ENCODE peak calls at places on chromosomes 16 and 17, in seven cellular contexts. U is psoas muscle, N is OCI-LY7, R is GM23338, A is stomach, P is gastrocnemius medialis, J is RWPE2. K is an unnamed sample.

GRCh38 chr16:57960310-57960709 is 10.6 kb downstream of the CNGB1 start:
- DNase-seq in A (no peak), J (no peak), R (no peak), P (no peak), N (no peak), U (no peak), K (no peak)

GRCh38 chr17:69141802-69142472 is at the start of gene ABCA6:
- DNase-seq in J (no peak), U (no peak), A (no peak), R (no peak), P (no peak), N (no peak), K (no peak)

GRCh38 chr17:17545031-17545820 is 46.3 kb downstream of the PEMT start:
- DNase-seq in J (no peak), P (no peak), N (no peak), R (no peak), U (peak; percentile 57), A (no peak), K (no peak)

GRCh38 chr17:14301761-14302401 is 1.0 kb downstream of the HS3ST3B1 start:
- DNase-seq in P (no peak), N (peak; percentile 26), R (no peak), J (no peak), U (peak; percentile 62), A (peak; percentile 48), K (no peak)

GRCh38 chr17:31649302-31649701 is 209.7 kb downstream of the COPRS start:
- DNase-seq in R (no peak), A (no peak), J (no peak), N (no peak), P (no peak), U (no peak), K (no peak)

GRCh38 chr17:81309140-81309858 is 14.2 kb upstream of the SLC38A10 start:
- DNase-seq in R (peak; percentile 83), J (no peak), A (peak; percentile 90), N (no peak), U (peak; percentile 96), P (peak; percentile 87), K (peak; percentile 85)

GRCh38 chr16:22814330-22815105 is 556 bp downstream of the HS3ST2 start:
- DNase-seq in P (no peak), N (no peak), J (no peak), R (peak; percentile 76), U (no peak), A (no peak), K (no peak)

GRCh38 chr17:64992325-64992802 is 64.2 kb downstream of the GNA13 start:
- DNase-seq in N (no peak), A (no peak), P (no peak), U (no peak), J (peak; percentile 90), R (no peak), K (no peak)

GRCh38 chr16:80197790-80198201 is 343.0 kb upstream of the DYNLRB2 start:
- DNase-seq in N (no peak), U (no peak), P (no peak), R (no peak), J (peak; percentile 80), A (no peak), K (no peak)

GRCh38 chr16:48511071-48511540 is 98.9 kb downstream of the N4BP1 start:
- DNase-seq in J (peak; percentile 90), P (no peak), R (no peak), A (no peak), U (no peak), N (no peak), K (peak; percentile 65)

GRCh38 chr17:82065638-82066303 is at the start of gene DUS1L:
- DNase-seq in U (peak; percentile 84), N (peak; percentile 84), R (peak; percentile 74), J (no peak), P (peak; percentile 31), A (peak; percentile 71), K (no peak)

GRCh38 chr16:56898847-56899246 is 33.1 kb upstream of the HERPUD1 start:
- DNase-seq in R (no peak), A (no peak), U (no peak), P (no peak), J (no peak), N (no peak), K (no peak)

GRCh38 chr17:49013311-49014205 is 16.4 kb downstream of the IGF2BP1 start:
- DNase-seq in J (no peak), P (no peak), R (peak; percentile 93), A (no peak), N (no peak), U (no peak), K (no peak)
- H3K4me3 ChIP-seq in J (no peak overlapping the region), P (no peak overlapping the region), R (peak overlapping the region; percentile 58), A (no peak overlapping the region), N (no peak overlapping the region), U (no peak overlapping the region), K (no peak overlapping the region)

GRCh38 chr17:45150911-45151809 is 2.9 kb downstream of the HEXIM1 start:
- DNase-seq in N (no peak), P (no peak), U (no peak), R (no peak), J (no peak), A (no peak), K (no peak)
- H3K27ac ChIP-seq in N (peak overlapping the region; percentile 9), P (peak overlapping the region; percentile 90), U (peak overlapping the region; percentile 88), R (no peak overlapping the region), J (peak overlapping the region; percentile 80), A (peak overlapping the region; percentile 47), K (peak overlapping the region; percentile 36)

GRCh38 chr17:42249681-42250446 is 26.3 kb downstream of the STAT5B start:
- DNase-seq in U (no peak), A (no peak), R (no peak), J (no peak), P (no peak), N (no peak), K (no peak)

GRCh38 chr17:42246515-42246914 is 29.7 kb downstream of the STAT5B start:
- DNase-seq in R (no peak), P (no peak), U (no peak), J (no peak), A (no peak), N (no peak), K (no peak)

GRCh38 chr17:42247734-42248133 is 28.5 kb downstream of the STAT5B start:
- DNase-seq in U (no peak), J (no peak), R (no peak), A (no peak), P (no peak), N (no peak), K (no peak)

GRCh38 chr17:42251115-42251514 is 25.1 kb downstream of the STAT5B start:
- DNase-seq in R (peak; percentile 46), N (no peak), U (no peak), P (no peak), J (no peak), A (no peak), K (no peak)

DNA sequence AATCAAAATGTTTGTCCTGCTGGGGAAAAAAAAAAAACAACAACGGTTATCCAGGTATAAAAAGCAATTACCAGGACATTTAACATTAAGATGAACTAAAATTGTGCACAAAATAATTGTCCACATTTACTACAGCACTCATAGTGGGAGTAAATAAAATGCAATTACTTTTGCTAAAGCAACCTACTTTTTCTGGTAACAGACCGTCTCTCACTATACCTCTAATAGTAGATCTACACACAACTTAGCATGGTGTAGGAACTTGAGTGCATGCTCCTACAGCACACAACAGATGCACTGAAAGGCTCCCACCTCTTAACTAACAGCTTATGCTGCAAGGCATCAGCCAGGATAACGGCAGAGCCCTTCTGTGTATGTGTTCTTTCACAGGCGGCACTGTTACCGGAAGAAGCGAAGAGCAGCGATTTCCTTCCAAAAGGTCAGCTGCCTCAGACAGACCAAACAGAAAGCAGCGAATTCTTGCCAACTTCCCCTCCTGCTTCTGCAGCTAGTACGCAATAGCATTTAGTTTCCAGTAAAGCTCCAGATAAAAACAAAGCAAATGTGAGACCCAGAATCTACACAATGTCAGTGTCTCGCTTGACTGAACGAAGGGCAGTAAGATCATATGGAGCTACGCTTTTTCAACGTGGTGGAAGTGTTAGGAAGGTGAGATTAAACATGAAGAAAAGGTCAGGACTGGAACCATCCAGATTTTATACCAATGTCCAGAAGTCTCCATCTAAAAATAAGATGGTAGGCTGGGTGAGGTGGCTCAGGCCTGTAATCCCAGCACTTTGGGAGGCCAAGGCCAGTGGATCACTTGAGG is 27.6 kb downstream of the STAT5B start:
- DNase-seq in U (peak; percentile 81), A (peak; percentile 81), J (no peak), N (peak; percentile 86), R (peak; percentile 32), P (peak; percentile 90), K (peak; percentile 91)
- H3K4me3 ChIP-seq in U (peak overlapping the region; percentile 62), A (peak overlapping the region; percentile 3), J (no peak overlapping the region), N (peak overlapping the region; percentile 49), R (no peak overlapping the region), P (peak overlapping the region; percentile 42), K (peak overlapping the region; percentile 60)

DNA sequence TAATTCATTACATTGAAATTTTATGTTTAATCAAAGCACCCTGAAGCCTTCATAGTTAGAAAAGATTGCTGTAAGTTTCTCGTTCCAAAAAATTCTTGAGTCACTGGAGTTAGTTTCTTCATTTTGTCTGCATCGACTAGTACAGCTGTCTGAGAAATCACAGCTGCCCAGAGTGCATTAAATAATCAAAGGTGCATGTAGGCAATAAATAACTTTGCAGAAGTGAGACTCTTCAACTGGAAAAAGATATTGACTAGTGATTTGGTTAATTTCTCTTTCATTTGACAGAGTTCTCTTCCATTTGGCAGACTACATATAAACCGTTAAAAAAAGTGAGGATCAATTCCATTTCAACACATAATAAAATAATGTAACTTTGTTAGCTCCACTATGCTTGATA is 234.0 kb downstream of the CNTNAP4 start:
- DNase-seq in A (no peak), N (peak; percentile 6), R (no peak), J (no peak), P (no peak), U (no peak), K (no peak)
- H3K27ac ChIP-seq in A (no peak overlapping the region), N (no peak overlapping the region), R (no peak overlapping the region), J (no peak overlapping the region), P (no peak overlapping the region), U (no peak overlapping the region), K (no peak overlapping the region)

K was measured in coronary artery.